ENCODE peak calls at places on chromosomes 6 and 20, in ten cellular contexts. Y is psoas muscle, L is heart right ventricle, A is astrocyte of the spinal cord, K is uterus, I is IMR-90, F is DND-41, U is PC-9, R is left ventricle myocardium inferior, G is fibroblast of mammary gland. V is an unnamed sample.

GRCh38 chr20:10710995-10711775 is 37.4 kb upstream of the JAG1 start:
- DNase-seq in Y (no peak), L (no peak), A (no peak), K (no peak), I (peak), F (no peak), U (no peak), R (no peak), G (no peak), V (no peak)

GRCh38 chr6:31794866-31795615 is 511 bp downstream of the VARS1 start:
- DNase-seq in Y (no peak), L (no peak), A (peak), K (peak), I (no peak), F (peak), U (no peak), R (no peak), G (no peak), V (no peak)

GRCh38 chr6:168120390-168121307 is 41.6 kb upstream of the FRMD1 start:
- DNase-seq in Y (peak), L (no peak), A (no peak), K (no peak), I (no peak), F (no peak), U (no peak), R (no peak), G (no peak), V (no peak)

GRCh38 chr6:32689531-32690505 is 23.4 kb upstream of the HLA-DQB1 start:
- DNase-seq in Y (no peak), L (no peak), A (no peak), K (no peak), I (no peak), F (no peak), U (no peak), R (no peak), G (peak), V (no peak)

GRCh38 chr6:111154981-111155380 is 67.7 kb downstream of the SLC16A10 start:
- DNase-seq in Y (no peak), L (no peak), A (no peak), K (no peak), I (no peak), F (no peak), U (no peak), R (no peak), G (peak), V (no peak)

GRCh38 chr20:50054626-50055511 is 58.1 kb downstream of the UBE2V1 start:
- DNase-seq in Y (no peak), L (peak), A (peak), K (peak), I (peak), F (no peak), U (no peak), R (peak), G (peak), V (peak)

GRCh38 chr6:160005861-160006540 is 37.1 kb downstream of the IGF2R start:
- DNase-seq in Y (peak), L (peak), A (peak), K (peak), I (peak), F (no peak), U (no peak), R (peak), G (peak), V (peak)

GRCh38 chr6:8432614-8433013 is 2.7 kb downstream of the SLC35B3 start:
- DNase-seq in Y (no peak), L (no peak), A (no peak), K (no peak), I (peak), F (no peak), U (no peak), R (no peak), G (peak), V (no peak)

GRCh38 chr6:141110486-141110885 is 1022.2 kb upstream of the GJE1 start:
- DNase-seq in Y (no peak), L (no peak), A (peak), K (no peak), I (peak), F (no peak), U (no peak), R (no peak), G (peak), V (peak)

GRCh38 chr6:34514593-34515472 is 41.3 kb downstream of the SPDEF start:
- DNase-seq in Y (peak), L (no peak), A (peak), K (peak), I (peak), F (no peak), U (no peak), R (peak), G (peak), V (peak)

GRCh38 chr20:21048841-21049273 is 57.3 kb downstream of the LINC00237 start:
- DNase-seq in Y (peak), L (no peak), A (no peak), K (no peak), I (no peak), F (peak), U (peak), R (peak), G (peak), V (peak)

GRCh38 chr6:151286192-151286591 is 46.4 kb downstream of the AKAP12 start:
- DNase-seq in Y (no peak), L (no peak), A (no peak), K (no peak), I (peak), F (no peak), U (peak), R (peak), G (no peak), V (no peak)

GRCh38 chr20:49697071-49697470 is 16.6 kb downstream of the B4GALT5 start:
- DNase-seq in Y (no peak), L (no peak), A (no peak), K (no peak), I (no peak), F (no peak), U (no peak), R (no peak), G (no peak), V (no peak)

GRCh38 chr20:23820493-23820892 is 6.0 kb downstream of the CST2 start:
- DNase-seq in Y (no peak), L (no peak), A (peak), K (no peak), I (peak), F (no peak), U (no peak), R (no peak), G (peak), V (no peak)

GRCh38 chr20:4592316-4593148 is 129.2 kb upstream of the PRND start:
- DNase-seq in Y (peak), L (peak), A (peak), K (peak), I (no peak), F (peak), U (peak), R (peak), G (peak), V (peak)

GRCh38 chr6:39048481-39049399 is at the start of gene GLP1R:
- DNase-seq in Y (no peak), L (peak), A (no peak), K (no peak), I (no peak), F (peak), U (no peak), R (peak), G (no peak), V (no peak)

GRCh38 chr6:154928325-154928922 is 66.7 kb upstream of the TIAM2 start:
- DNase-seq in Y (no peak), L (no peak), A (peak), K (peak), I (peak), F (peak), U (peak), R (no peak), G (peak), V (peak)

GRCh38 chr20:34997774-34998173 is 42.1 kb downstream of the MYH7B start:
- DNase-seq in Y (no peak), L (no peak), A (no peak), K (no peak), I (no peak), F (no peak), U (no peak), R (no peak), G (no peak), V (no peak)
- TF ChIP-seq CTCF in Y (no peak), L (no peak), A (no peak), K (no peak), I (no peak), F (no peak), U (no peak), R (no peak), G (no peak), V (no peak)

DNA sequence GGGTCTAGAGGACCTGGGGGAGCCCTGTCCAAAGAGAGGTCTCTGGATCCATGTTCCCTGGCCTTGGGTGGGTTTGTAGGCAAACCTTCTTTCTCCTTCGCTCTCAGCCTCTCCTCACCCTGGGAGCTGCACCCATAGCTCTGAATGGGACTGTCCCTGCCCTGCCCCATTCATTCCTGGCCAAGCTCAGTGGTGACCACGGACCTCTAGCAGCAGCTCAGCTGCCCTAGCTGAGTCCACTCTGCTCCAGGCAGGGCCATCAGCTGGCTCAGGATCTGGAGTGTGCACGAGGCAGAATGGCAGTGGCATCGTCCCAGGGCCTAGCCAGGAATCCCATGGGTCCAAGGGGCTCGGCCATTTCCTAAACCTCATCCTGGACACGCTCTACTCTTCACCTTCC is 5.3 kb downstream of the ULBP3 start:
- DNase-seq in Y (no peak), L (no peak), A (no peak), K (no peak), I (no peak), F (no peak), U (no peak), R (no peak), G (no peak), V (no peak)
- H3K4me3 ChIP-seq in Y (no peak), L (no peak), A (no peak), K (no peak), I (no peak), F (no peak), U (no peak), R (no peak), G (no peak), V (no peak)

DNA sequence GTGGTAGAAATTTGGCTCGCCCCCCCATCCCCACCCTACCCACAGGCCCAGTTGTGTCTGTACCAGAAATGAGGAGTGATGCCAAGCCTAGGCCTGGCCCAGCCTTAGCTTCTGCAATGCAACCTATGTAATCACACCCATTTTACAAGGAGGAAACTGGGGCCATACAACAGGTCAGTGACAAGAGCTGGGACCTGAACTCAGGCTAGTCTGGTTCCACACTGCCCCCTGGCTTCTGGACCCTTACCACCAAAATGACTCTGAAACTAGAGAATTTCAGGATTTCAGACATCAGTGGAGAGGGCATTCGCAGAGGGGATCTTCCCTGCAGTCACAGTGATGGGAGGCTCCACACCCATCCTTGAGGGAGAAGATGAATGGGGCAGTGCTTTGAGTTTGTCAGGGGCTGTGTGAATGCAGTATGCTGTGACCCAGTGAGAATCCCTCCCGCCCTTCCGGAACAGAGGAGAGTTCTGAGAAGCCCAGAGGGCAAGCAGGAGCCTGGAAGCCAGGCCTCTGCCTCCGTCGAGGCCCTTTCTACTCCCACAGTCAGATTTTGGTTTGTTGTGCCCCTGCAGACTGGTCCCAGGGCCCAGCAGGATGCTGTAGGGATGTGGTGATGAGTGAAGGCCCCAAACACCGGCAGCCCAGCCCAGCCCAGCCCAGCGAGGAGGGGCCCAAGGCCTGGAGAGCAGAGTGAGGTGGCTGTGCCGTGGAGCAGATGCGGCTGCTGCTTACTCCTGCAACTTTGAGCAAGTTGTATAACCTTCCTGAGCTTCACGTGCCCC is 48.1 kb upstream of the MYL9 start:
- DNase-seq in Y (no peak), L (no peak), A (no peak), K (no peak), I (no peak), F (no peak), U (no peak), R (no peak), G (no peak), V (no peak)
- TF ChIP-seq CTCF in Y (peak), L (no peak), A (peak), K (peak), I (peak), F (peak), U (peak), R (peak), G (peak), V (peak)

DNA sequence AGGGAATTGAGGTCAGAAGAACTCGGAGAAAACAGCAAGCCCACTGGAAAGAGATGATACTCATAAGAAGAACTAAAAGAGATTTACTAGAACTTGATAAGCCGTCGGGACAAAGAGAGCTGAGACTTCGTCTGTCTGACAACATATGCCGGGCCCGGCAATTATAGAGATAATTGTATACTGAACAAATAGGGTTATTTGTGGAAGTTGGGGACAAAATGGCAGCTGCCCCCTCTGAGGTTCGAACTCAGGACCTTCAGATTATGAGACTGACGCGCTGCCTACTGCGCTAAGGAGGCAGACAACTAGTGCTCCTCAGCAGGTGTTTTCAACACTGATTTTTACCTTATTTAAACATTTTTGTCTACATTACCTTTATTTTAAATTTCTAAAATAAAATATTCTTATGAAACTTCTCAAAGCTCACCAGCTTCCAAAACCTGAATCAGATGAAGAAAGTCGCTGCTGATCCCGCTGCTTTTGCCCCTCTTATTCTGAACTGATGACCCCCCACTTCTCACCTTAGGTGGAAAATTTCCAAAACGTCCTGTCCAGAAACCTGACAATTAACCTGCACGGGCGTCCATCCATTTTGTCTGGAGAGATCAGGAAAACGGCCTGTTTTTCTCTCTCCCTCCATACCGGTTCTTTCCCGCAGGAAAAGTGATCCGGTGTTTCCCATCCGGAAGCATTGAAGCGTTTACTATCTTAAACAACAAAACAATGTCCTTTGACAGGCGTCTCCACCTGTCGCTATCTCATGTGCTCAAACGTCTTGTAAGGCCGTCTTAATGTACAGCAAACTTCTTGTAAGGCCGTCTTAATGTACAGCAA is 29.5 kb upstream of the TRIM27 start:
- DNase-seq in Y (no peak), L (no peak), A (peak), K (no peak), I (peak), F (peak), U (peak), R (no peak), G (peak), V (peak)
- H3K4me3 ChIP-seq in Y (peak), L (peak), A (peak), K (peak), I (peak), F (no peak), U (peak), R (peak), G (peak), V (peak)

GRCh38 chr6:45196121-45196520 is 132.0 kb upstream of the RUNX2 start:
- DNase-seq in Y (no peak), L (no peak), A (no peak), K (no peak), I (no peak), F (no peak), U (no peak), R (no peak), G (no peak), V (no peak)

GRCh38 chr6:45200510-45200909 is 127.6 kb upstream of the RUNX2 start:
- DNase-seq in Y (no peak), L (no peak), A (no peak), K (no peak), I (no peak), F (no peak), U (no peak), R (no peak), G (no peak), V (no peak)

GRCh38 chr6:45195137-45195536 is 133.0 kb upstream of the RUNX2 start:
- DNase-seq in Y (no peak), L (no peak), A (no peak), K (no peak), I (no peak), F (no peak), U (no peak), R (no peak), G (no peak), V (no peak)

GRCh38 chr6:45199554-45199953 is 128.6 kb upstream of the RUNX2 start:
- DNase-seq in Y (no peak), L (no peak), A (no peak), K (no peak), I (no peak), F (no peak), U (no peak), R (no peak), G (no peak), V (no peak)
- TF ChIP-seq CTCF in Y (no peak), L (no peak), A (no peak), K (no peak), I (no peak), F (no peak), U (no peak), R (no peak), G (no peak), V (no peak)

GRCh38 chr6:90521955-90522354 is 64.9 kb downstream of the MAP3K7 start:
- DNase-seq in Y (no peak), L (no peak), A (no peak), K (no peak), I (no peak), F (no peak), U (no peak), R (no peak), G (no peak), V (no peak)

GRCh38 chr6:90516074-90516660 is 70.7 kb downstream of the MAP3K7 start:
- DNase-seq in Y (no peak), L (no peak), A (no peak), K (no peak), I (no peak), F (no peak), U (no peak), R (no peak), G (no peak), V (no peak)
- H3K4me3 ChIP-seq in Y (no peak), L (no peak), A (no peak), K (no peak), I (no peak), F (no peak), U (no peak), R (no peak), G (no peak), V (no peak)

GRCh38 chr6:7249391-7249790 is 63.6 kb downstream of the SSR1 start:
- DNase-seq in Y (no peak), L (no peak), A (no peak), K (no peak), I (peak), F (no peak), U (no peak), R (no peak), G (peak), V (peak)

GRCh38 chr6:7247828-7248227 is 65.2 kb downstream of the SSR1 start:
- DNase-seq in Y (no peak), L (no peak), A (no peak), K (no peak), I (no peak), F (no peak), U (no peak), R (peak), G (no peak), V (no peak)

GRCh38 chr6:7251861-7252260 is 61.1 kb downstream of the SSR1 start:
- DNase-seq in Y (no peak), L (no peak), A (no peak), K (no peak), I (no peak), F (no peak), U (no peak), R (no peak), G (no peak), V (no peak)

GRCh38 chr6:7250812-7251211 is 62.2 kb downstream of the SSR1 start:
- DNase-seq in Y (no peak), L (no peak), A (no peak), K (no peak), I (no peak), F (no peak), U (no peak), R (no peak), G (no peak), V (no peak)

DNA sequence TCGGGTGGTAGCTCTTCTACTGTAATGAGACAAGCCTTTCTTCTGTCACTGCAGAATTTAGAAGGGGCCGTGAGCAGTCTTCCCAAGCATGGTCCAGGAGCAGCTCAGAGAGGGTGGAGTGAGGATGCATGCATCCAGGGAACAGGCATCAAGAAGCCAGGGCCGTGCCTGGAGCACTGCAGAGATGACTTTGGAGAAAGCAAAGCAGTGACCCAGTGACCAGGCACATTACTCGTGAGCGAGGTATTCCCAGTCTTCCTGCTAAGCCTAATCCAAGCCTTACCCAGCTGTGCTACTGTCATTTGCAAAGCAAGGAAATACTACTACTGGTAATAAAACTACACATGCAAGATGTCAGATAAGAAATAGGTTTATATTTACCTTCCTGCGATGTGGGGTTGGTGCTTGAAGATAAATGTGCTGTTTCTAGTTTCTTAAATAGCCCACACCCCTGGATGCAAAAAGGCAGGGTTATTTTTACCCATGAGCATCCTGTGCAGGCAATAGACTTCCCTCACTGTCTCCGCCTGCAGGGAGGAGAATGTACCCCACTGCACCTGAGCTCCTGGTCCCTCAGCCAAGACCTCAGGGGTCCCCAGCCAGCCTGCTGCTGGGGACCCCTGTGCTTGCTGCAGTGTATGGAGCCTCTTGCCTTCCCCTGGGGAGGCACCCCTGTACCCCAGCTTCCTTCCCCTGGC is 62.9 kb downstream of the SSR1 start:
- DNase-seq in Y (no peak), L (no peak), A (no peak), K (no peak), I (peak), F (no peak), U (no peak), R (no peak), G (peak), V (peak)
- TF ChIP-seq CTCF in Y (no peak), L (no peak), A (no peak), K (no peak), I (no peak), F (no peak), U (no peak), R (no peak), G (no peak), V (no peak)

V was measured in AG10803.